ENCODE peak calls at places on chromosomes 4 and X, in ten cellular contexts. E, P, R, F, J, N, U, M, S and C are unnamed samples.

GRCh38 chr4:21815651-21816050 is 132.9 kb downstream of the KCNIP4 start:
- DNase-seq in E (no peak), P (no peak), R (no peak), F (no peak), J (no peak), N (no peak), U (no peak), M (no peak), S (no peak), C (no peak)

GRCh38 chr4:6983500-6984142 is 59.6 kb upstream of the TADA2B start:
- DNase-seq in E (no peak), P (no peak), R (no peak), F (no peak), J (no peak), N (peak; percentile 85), U (no peak), M (no peak), S (no peak), C (no peak)

GRCh38 chr4:15479913-15480185 is 10.2 kb downstream of the CC2D2A start:
- DNase-seq in E (peak; percentile 91), P (peak; percentile 80), R (no peak), F (no peak), J (no peak), N (no peak), U (no peak), M (no peak), S (no peak), C (no peak)

GRCh38 chr4:13700196-13701140 is 72.9 kb upstream of the BOD1L1 start:
- DNase-seq in E (peak; percentile 91), P (peak; percentile 87), R (peak; percentile 75), F (no peak), J (no peak), N (no peak), U (peak; percentile 94), M (no peak), S (no peak), C (no peak)

GRCh38 chr4:68361146-68361589 is 11.3 kb upstream of the YTHDC1 start:
- DNase-seq in E (peak; percentile 70), P (peak; percentile 87), R (peak; percentile 61), F (no peak), J (no peak), N (no peak), U (peak; percentile 56), M (no peak), S (no peak), C (no peak)

GRCh38 chr4:83851261-83852084 is 315.6 kb downstream of the GPAT3 start:
- DNase-seq in E (peak; percentile 37), P (peak; percentile 57), R (no peak), F (no peak), J (no peak), N (no peak), U (peak; percentile 66), M (no peak), S (no peak), C (no peak)

GRCh38 chr4:45897934-45898585 is 225.8 kb downstream of the GABRG1 start:
- DNase-seq in E (no peak), P (no peak), R (no peak), F (no peak), J (no peak), N (no peak), U (no peak), M (no peak), S (no peak), C (no peak)

GRCh38 chrX:63764946-63765345 is 20.1 kb downstream of the ARHGEF9 start:
- DNase-seq in E (peak; percentile 34), P (peak; percentile 23), R (no peak), F (no peak), J (no peak), N (peak; percentile 39), U (peak; percentile 56), M (no peak), S (no peak), C (no peak)

GRCh38 chr4:70818173-70818856 is 21.4 kb downstream of the GRSF1 start:
- DNase-seq in E (no peak), P (no peak), R (no peak), F (no peak), J (no peak), N (no peak), U (no peak), M (no peak), S (no peak), C (no peak)

GRCh38 chrX:153606503-153606902 is 7.6 kb upstream of the CCNQ start:
- DNase-seq in E (no peak), P (no peak), R (no peak), F (no peak), J (no peak), N (no peak), U (no peak), M (no peak), S (no peak), C (no peak)

GRCh38 chrX:151745651-151746050 is 11.1 kb downstream of the CNGA2 start:
- DNase-seq in E (no peak), P (no peak), R (no peak), F (no peak), J (no peak), N (no peak), U (no peak), M (no peak), S (no peak), C (no peak)

GRCh38 chr4:107619065-107619464 is 101.0 kb downstream of the PAPSS1 start:
- DNase-seq in E (peak; percentile 76), P (peak; percentile 90), R (peak; percentile 19), F (no peak), J (no peak), N (peak; percentile 44), U (peak; percentile 85), M (no peak), S (no peak), C (no peak)

GRCh38 chrX:107713205-107714195 is 62.1 kb downstream of the TSC22D3 start:
- DNase-seq in E (no peak), P (no peak), R (no peak), F (no peak), J (no peak), N (no peak), U (no peak), M (no peak), S (peak; percentile 51), C (no peak)

GRCh38 chr4:1567808-1568581 is 116.1 kb downstream of the FAM53A start:
- DNase-seq in E (no peak), P (no peak), R (no peak), F (no peak), J (peak; percentile 46), N (no peak), U (no peak), M (no peak), S (no peak), C (no peak)

GRCh38 chr4:128782076-128782715 is 27.3 kb upstream of the JADE1 start:
- DNase-seq in E (peak; percentile 37), P (no peak), R (peak; percentile 10), F (no peak), J (no peak), N (no peak), U (no peak), M (peak; percentile 13), S (peak; percentile 76), C (peak; percentile 8)

GRCh38 chr4:143558823-143559756 is 45.6 kb downstream of the SMARCA5 start:
- DNase-seq in E (peak; percentile 20), P (peak; percentile 70), R (peak; percentile 58), F (peak; percentile 60), J (peak; percentile 79), N (peak; percentile 85), U (peak; percentile 42), M (peak; percentile 43), S (peak; percentile 92), C (peak; percentile 36)

GRCh38 chr4:102627831-102628523 is 126.8 kb downstream of the NFKB1 start:
- DNase-seq in E (peak; percentile 79), P (peak; percentile 78), R (peak; percentile 52), F (no peak), J (no peak), N (peak; percentile 68), U (peak; percentile 71), M (no peak), S (no peak), C (no peak)

GRCh38 chr4:173532725-173533511 is 2.9 kb upstream of the HAND2 start:
- DNase-seq in E (no peak), P (no peak), R (no peak), F (no peak), J (no peak), N (no peak), U (no peak), M (no peak), S (no peak), C (no peak)

GRCh38 chrX:35046646-35047231 is 104.1 kb downstream of the FAM47B start:
- DNase-seq in E (no peak), P (no peak), R (no peak), F (no peak), J (no peak), N (peak; percentile 68), U (peak; percentile 14), M (no peak), S (no peak), C (no peak)

GRCh38 chrX:138018145-138018799 is 452.3 kb downstream of the ZIC3 start:
- DNase-seq in E (no peak), P (no peak), R (no peak), F (no peak), J (no peak), N (no peak), U (no peak), M (no peak), S (no peak), C (no peak)

GRCh38 chrX:115719171-115719570 is 158.2 kb downstream of the PLS3 start:
- DNase-seq in E (no peak), P (no peak), R (no peak), F (no peak), J (no peak), N (no peak), U (no peak), M (no peak), S (no peak), C (no peak)

GRCh38 chrX:54415534-54416350 is 24.5 kb upstream of the TSR2 start:
- DNase-seq in E (peak; percentile 7), P (peak; percentile 55), R (no peak), F (no peak), J (no peak), N (no peak), U (peak; percentile 15), M (no peak), S (no peak), C (no peak)

GRCh38 chr4:150173420-150173819 is 95.2 kb downstream of the DCLK2 start:
- DNase-seq in E (no peak), P (no peak), R (no peak), F (no peak), J (no peak), N (peak; percentile 76), U (peak; percentile 15), M (no peak), S (no peak), C (no peak)

GRCh38 chrX:72088761-72089160 is 43.0 kb downstream of the RTL5 start:
- DNase-seq in E (no peak), P (no peak), R (no peak), F (no peak), J (no peak), N (no peak), U (no peak), M (no peak), S (no peak), C (no peak)

GRCh38 chr4:112910109-112910736 is 139.2 kb upstream of the ANK2 start:
- DNase-seq in E (peak; percentile 13), P (peak; percentile 45), R (no peak), F (no peak), J (no peak), N (no peak), U (peak; percentile 32), M (no peak), S (no peak), C (no peak)

GRCh38 chrX:38109042-38109904 is 102.9 kb downstream of the SYTL5 start:
- DNase-seq in E (no peak), P (no peak), R (no peak), F (no peak), J (no peak), N (no peak), U (no peak), M (no peak), S (no peak), C (no peak)